ENCODE peak calls at places on chromosomes 5 and 9, in six cellular contexts. C is fibroblast of the aortic adventitia, Y is A673, M is keratinocyte, L is DND-41, X is GM23338. G is an unnamed sample.

GRCh38 chr5:111227805-111228204 is 3.6 kb downstream of the CAMK4 start:
- DNase-seq in C (peak), Y (peak), M (no peak), L (peak), X (peak), G (peak)

GRCh38 chr9:37922391-37923120 is 18.6 kb upstream of the SLC25A51 start:
- DNase-seq in C (no peak), Y (no peak), M (no peak), L (no peak), X (no peak), G (peak)

GRCh38 chr5:113278976-113279375 is 155.8 kb downstream of the TSSK1B start:
- DNase-seq in C (peak), Y (no peak), M (no peak), L (no peak), X (no peak), G (no peak)

GRCh38 chr9:13064060-13064459 is 215.4 kb downstream of the MPDZ start:
- DNase-seq in C (no peak), Y (no peak), M (no peak), L (no peak), X (no peak), G (no peak)

GRCh38 chr9:27711241-27711640 is 138.0 kb upstream of the C9orf72 start:
- DNase-seq in C (no peak), Y (no peak), M (no peak), L (no peak), X (no peak), G (no peak)

GRCh38 chr9:37549527-37549926 is 26.7 kb downstream of the FBXO10 start:
- DNase-seq in C (no peak), Y (no peak), M (no peak), L (no peak), X (no peak), G (no peak)

GRCh38 chr9:22446589-22446949 is at the start of gene DMRTA1:
- DNase-seq in C (peak), Y (peak), M (no peak), L (no peak), X (peak), G (no peak)

GRCh38 chr5:10151656-10152055 is 98.0 kb downstream of the ATPSCKMT start:
- DNase-seq in C (no peak), Y (no peak), M (no peak), L (no peak), X (no peak), G (no peak)

GRCh38 chr5:58842851-58843250 is 260.0 kb downstream of the RAB3C start:
- DNase-seq in C (no peak), Y (no peak), M (no peak), L (no peak), X (no peak), G (no peak)

GRCh38 chr5:133322743-133323142 is 270.9 kb downstream of the HSPA4 start:
- DNase-seq in C (no peak), Y (no peak), M (no peak), L (no peak), X (no peak), G (no peak)
- H3K4me3 ChIP-seq in C (no peak), Y (no peak), M (no peak), L (no peak), X (no peak), G (no peak)

GRCh38 chr9:122371851-122372250 is 1.0 kb downstream of the PTGS1 start:
- DNase-seq in C (no peak), Y (no peak), M (no peak), L (no peak), X (no peak), G (no peak)
- H3K4me3 ChIP-seq in C (peak), Y (no peak), M (no peak), L (no peak), X (peak), G (no peak)

GRCh38 chr9:135490166-135490870 is 10.2 kb upstream of the MRPS2 start:
- DNase-seq in C (no peak), Y (no peak), M (no peak), L (no peak), X (no peak), G (no peak)
- H3K4me3 ChIP-seq in C (no peak), Y (no peak), M (no peak), L (no peak), X (no peak), G (no peak)

GRCh38 chr5:43075319-43076293 is 35.5 kb upstream of the ANXA2R start:
- DNase-seq in C (peak), Y (no peak), M (no peak), L (no peak), X (no peak), G (no peak)
- H3K4me3 ChIP-seq in C (peak), Y (no peak), M (no peak), L (no peak), X (no peak), G (no peak)

DNA sequence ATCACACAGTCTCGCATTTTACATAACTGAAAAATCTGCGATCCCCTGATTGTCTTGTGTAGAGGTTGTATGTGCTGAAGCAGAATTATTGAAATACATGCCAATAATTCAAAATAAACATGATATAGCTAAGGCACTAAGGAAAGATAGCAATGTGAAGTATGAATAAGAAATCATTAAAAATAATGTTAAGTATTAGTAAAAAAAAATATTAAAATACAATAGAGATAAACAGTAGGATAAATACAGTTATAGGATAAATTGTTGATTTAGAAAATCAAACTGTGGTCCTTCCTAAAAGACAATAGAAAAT is 121.1 kb downstream of the FBXL17 start:
- DNase-seq in C (no peak), Y (no peak), M (no peak), L (no peak), X (no peak), G (no peak)
- H3K4me3 ChIP-seq in C (no peak), Y (no peak), M (no peak), L (no peak), X (no peak), G (no peak)

G was measured in CD8-positive, alpha-beta memory T cell.